ENCODE peak calls at places on chromosomes 12 and 14, in nine cellular contexts. Y is nephron progenitor cell; Q is prostate gland; G is stomach; E is progenitor cell of endocrine pancreas; V is CD8-positive, alpha-beta T cell; T is neural crest cell; F is choroid plexus epithelial cell; K is DND-41. D is an unnamed sample.

GRCh38 chr14:92649934-92650545 is 98.4 kb downstream of the LGMN start:
- DNase-seq in Y (no peak), Q (peak; percentile 77), G (peak; percentile 57), E (no peak), V (no peak), T (no peak), F (peak; percentile 94), K (no peak), D (peak; percentile 95)

GRCh38 chr14:67999693-68000384 is 180.3 kb downstream of the RAD51B start:
- DNase-seq in Y (no peak), Q (no peak), G (no peak), E (no peak), V (no peak), T (no peak), F (peak; percentile 67), K (no peak), D (no peak)

GRCh38 chr12:79983492-79983891 is 48.6 kb upstream of the PPP1R12A start:
- DNase-seq in Y (no peak), Q (no peak), G (no peak), E (no peak), V (no peak), T (no peak), F (peak; percentile 21), K (no peak), D (no peak)

GRCh38 chr12:105942316-105942715 is 196.4 kb downstream of the NUAK1 start:
- DNase-seq in Y (no peak), Q (no peak), G (no peak), E (no peak), V (no peak), T (no peak), F (no peak), K (no peak), D (no peak)

GRCh38 chr14:104818714-104819161 is 17.8 kb downstream of the ZBTB42 start:
- DNase-seq in Y (no peak), Q (no peak), G (peak; percentile 20), E (no peak), V (no peak), T (no peak), F (no peak), K (no peak), D (no peak)

GRCh38 chr12:65526311-65526710 is 247.8 kb downstream of the MSRB3 start:
- DNase-seq in Y (no peak), Q (no peak), G (no peak), E (no peak), V (no peak), T (no peak), F (no peak), K (no peak), D (no peak)

GRCh38 chr14:64196026-64196425 is 98.1 kb downstream of the ESR2 start:
- DNase-seq in Y (no peak), Q (no peak), G (no peak), E (no peak), V (no peak), T (no peak), F (no peak), K (no peak), D (no peak)

GRCh38 chr14:20454359-20454644 is 310 bp downstream of the OSGEP start:
- DNase-seq in Y (no peak), Q (peak; percentile 79), G (peak; percentile 88), E (no peak), V (no peak), T (no peak), F (no peak), K (no peak), D (no peak)

GRCh38 chr14:75273272-75274044 is 5.2 kb upstream of the FOS start:
- DNase-seq in Y (no peak), Q (no peak), G (no peak), E (no peak), V (no peak), T (no peak), F (peak; percentile 98), K (no peak), D (peak; percentile 81)

GRCh38 chr12:14814082-14814481 is at the start of gene SMCO3:
- DNase-seq in Y (no peak), Q (no peak), G (no peak), E (no peak), V (no peak), T (no peak), F (peak; percentile 31), K (no peak), D (no peak)

GRCh38 chr12:14811486-14811885 is 2.5 kb downstream of the SMCO3 start:
- DNase-seq in Y (no peak), Q (no peak), G (no peak), E (no peak), V (no peak), T (no peak), F (no peak), K (no peak), D (no peak)

GRCh38 chr12:14810167-14810952 is 3.6 kb downstream of the SMCO3 start:
- DNase-seq in Y (no peak), Q (no peak), G (no peak), E (no peak), V (no peak), T (no peak), F (no peak), K (no peak), D (no peak)

DNA sequence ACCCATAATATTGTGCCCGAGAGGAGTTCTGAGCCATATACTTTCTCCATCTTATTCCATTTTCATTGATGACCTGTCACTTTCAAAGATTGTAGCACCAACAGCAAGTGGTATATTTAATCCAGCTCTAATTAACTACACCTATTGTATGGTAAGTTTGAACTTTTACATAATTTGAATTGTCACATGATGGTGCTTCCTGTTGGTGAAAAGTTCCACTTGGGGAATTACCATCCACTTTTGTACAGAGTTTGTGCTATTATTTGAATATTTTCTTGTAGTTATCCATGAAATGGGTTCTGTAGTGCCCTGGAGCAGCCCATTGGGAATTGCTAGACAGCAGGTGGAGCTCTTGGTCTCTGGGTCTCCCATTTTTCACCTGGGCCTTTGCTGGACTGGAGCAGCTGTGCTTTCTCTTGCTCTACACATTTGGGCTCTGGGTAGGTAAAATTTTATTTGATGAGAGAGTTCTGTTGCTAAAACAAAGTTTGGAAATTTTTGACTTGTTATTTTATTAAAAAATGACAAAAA is 3.0 kb downstream of the SMCO3 start:
- DNase-seq in Y (no peak), Q (peak; percentile 13), G (no peak), E (no peak), V (no peak), T (no peak), F (peak; percentile 56), K (peak; percentile 13), D (no peak)
- TF ChIP-seq CTCF in Y (no peak), Q (peak; percentile 33), G (no peak), E (peak; percentile 56), V (no peak), T (no peak), F (peak; percentile 74), K (peak; percentile 55), D (no peak)

DNA sequence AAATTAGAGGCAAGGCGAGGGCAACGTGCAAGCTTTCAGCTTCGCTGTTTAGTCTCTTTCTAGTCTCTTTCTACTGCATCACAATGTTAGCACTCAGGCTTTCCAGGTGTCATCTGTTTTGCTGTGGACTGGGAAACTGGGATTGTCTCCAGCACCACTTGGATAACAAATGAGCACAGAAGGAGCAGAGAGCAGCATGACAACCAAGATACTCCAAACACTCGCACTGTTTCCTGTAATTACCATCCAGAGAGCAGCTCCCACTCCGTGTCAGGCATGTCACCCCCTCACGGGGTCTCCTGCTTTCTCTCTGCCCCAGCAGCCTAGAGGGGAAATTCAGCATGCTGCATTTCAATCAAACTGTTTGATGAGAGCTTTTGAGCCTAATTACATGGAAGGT is 917.8 kb downstream of the DIO2 start:
- DNase-seq in Y (no peak), Q (no peak), G (no peak), E (no peak), V (no peak), T (no peak), F (no peak), K (no peak), D (no peak)
- TF ChIP-seq CTCF in Y (no peak), Q (no peak), G (no peak), E (no peak), V (no peak), T (no peak), F (no peak), K (no peak), D (no peak)

GRCh38 chr12:77932216-77932615 is 101.5 kb downstream of the NAV3 start:
- DNase-seq in Y (no peak), Q (no peak), G (no peak), E (no peak), V (no peak), T (no peak), F (no peak), K (no peak), D (no peak)
- TF ChIP-seq CTCF in Y (peak; percentile 15), Q (no peak), G (no peak), E (no peak), V (no peak), T (no peak), F (peak; percentile 56), K (peak; percentile 27), D (no peak)

DNA sequence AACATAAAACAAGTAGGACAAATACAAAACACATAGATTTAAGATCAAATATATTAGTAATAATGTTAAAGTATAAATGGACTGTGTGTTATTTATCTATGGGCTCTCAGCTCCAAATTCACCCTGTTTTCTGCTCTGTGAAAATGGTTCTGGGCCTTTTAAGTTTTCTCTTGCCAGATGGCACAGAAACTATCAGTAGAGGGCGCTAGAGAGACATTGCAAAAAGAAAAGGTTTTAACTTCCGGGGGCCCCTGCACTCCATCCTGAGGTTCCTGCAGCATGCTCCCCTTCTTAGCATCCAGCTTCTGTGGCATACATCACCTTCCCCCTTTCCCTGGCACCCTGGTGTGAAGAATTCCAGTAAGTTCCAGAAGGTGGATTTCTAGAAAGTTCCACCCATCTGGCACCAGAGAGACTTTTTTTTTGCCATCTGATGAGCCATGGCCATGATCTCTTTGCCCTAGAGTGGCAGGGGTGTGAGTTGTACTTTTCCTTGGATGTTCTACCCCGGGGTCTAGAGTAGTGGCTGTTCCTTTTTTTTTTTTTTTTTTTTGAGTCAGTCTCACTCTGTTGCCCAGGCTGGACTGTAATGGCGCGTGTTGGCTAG is 29.3 kb downstream of the ZCRB1 start:
- DNase-seq in Y (no peak), Q (no peak), G (no peak), E (no peak), V (no peak), T (no peak), F (peak; percentile 26), K (peak; percentile 24), D (no peak)
- TF ChIP-seq CTCF in Y (peak; percentile 33), Q (no peak), G (no peak), E (peak; percentile 42), V (no peak), T (peak; percentile 56), F (peak; percentile 57), K (peak; percentile 67), D (peak; percentile 55)

GRCh38 chr14:86865934-86866333 is 1127.0 kb downstream of the GALC start:
- DNase-seq in Y (no peak), Q (no peak), G (no peak), E (no peak), V (no peak), T (no peak), F (peak; percentile 2), K (no peak), D (no peak)
- TF ChIP-seq CTCF in Y (no peak), Q (no peak), G (no peak), E (no peak), V (no peak), T (no peak), F (peak; percentile 14), K (no peak), D (no peak)